ENCODE peak calls at places on chromosomes 13 and 19, in ten cellular contexts. S, G, M, L, F, W, R, N, J and P are unnamed samples.

GRCh38 chr13:21683034-21683733 is 12.3 kb downstream of the FGF9 start:
- DNase-seq in S (no peak), G (no peak), M (no peak), L (no peak), F (no peak), W (no peak), R (no peak), N (no peak), J (peak; percentile 54), P (no peak)

GRCh38 chr19:18894254-18895037 is 1.5 kb downstream of the CERS1 start:
- DNase-seq in S (no peak), G (no peak), M (no peak), L (peak; percentile 58), F (peak; percentile 71), W (no peak), R (peak; percentile 90), N (peak; percentile 68), J (peak; percentile 55), P (no peak)

GRCh38 chr19:20235156-20235555 is 68.1 kb downstream of the ZNF486 start:
- DNase-seq in S (no peak), G (no peak), M (no peak), L (no peak), F (no peak), W (no peak), R (no peak), N (no peak), J (no peak), P (no peak)

GRCh38 chr19:14409157-14410053 is 9.7 kb downstream of the DDX39A start:
- DNase-seq in S (no peak), G (no peak), M (no peak), L (no peak), F (no peak), W (no peak), R (no peak), N (no peak), J (no peak), P (no peak)

GRCh38 chr13:27970382-27971235 is 1.5 kb upstream of the CDX2 start:
- DNase-seq in S (no peak), G (no peak), M (no peak), L (no peak), F (peak; percentile 50), W (no peak), R (no peak), N (no peak), J (no peak), P (no peak)

GRCh38 chr19:54136086-54136863 is 1.3 kb upstream of the CNOT3 start:
- DNase-seq in S (no peak), G (no peak), M (no peak), L (no peak), F (peak; percentile 34), W (no peak), R (no peak), N (peak; percentile 31), J (peak; percentile 14), P (no peak)

GRCh38 chr13:110183925-110184324 is 123.0 kb downstream of the COL4A1 start:
- DNase-seq in S (no peak), G (no peak), M (no peak), L (no peak), F (peak; percentile 31), W (no peak), R (no peak), N (no peak), J (no peak), P (no peak)

GRCh38 chr19:18736415-18737336 is 53.2 kb downstream of the CRTC1 start:
- DNase-seq in S (no peak), G (no peak), M (no peak), L (no peak), F (no peak), W (peak; percentile 56), R (no peak), N (no peak), J (peak; percentile 5), P (peak; percentile 55)

GRCh38 chr19:10430505-10431253 is 10.3 kb downstream of the PDE4A start:
- DNase-seq in S (peak; percentile 86), G (no peak), M (no peak), L (no peak), F (no peak), W (peak; percentile 81), R (no peak), N (peak; percentile 64), J (peak; percentile 43), P (peak; percentile 43)

GRCh38 chr13:102680842-102681725 is 13.8 kb downstream of the METTL21C start:
- DNase-seq in S (no peak), G (peak; percentile 2), M (no peak), L (no peak), F (no peak), W (no peak), R (no peak), N (peak; percentile 11), J (peak; percentile 40), P (no peak)

GRCh38 chr13:110130431-110130830 is 176.5 kb downstream of the COL4A1 start:
- DNase-seq in S (no peak), G (no peak), M (no peak), L (no peak), F (no peak), W (no peak), R (no peak), N (no peak), J (no peak), P (no peak)

GRCh38 chr13:101624210-101624922 is 171.9 kb downstream of the ITGBL1 start:
- DNase-seq in S (no peak), G (no peak), M (no peak), L (no peak), F (no peak), W (no peak), R (no peak), N (no peak), J (peak; percentile 51), P (no peak)

GRCh38 chr13:111451402-111451801 is 131.0 kb downstream of the TEX29 start:
- DNase-seq in S (no peak), G (no peak), M (no peak), L (no peak), F (no peak), W (no peak), R (no peak), N (no peak), J (no peak), P (no peak)

GRCh38 chr19:54967611-54968010 is 1.4 kb downstream of the NLRP2 start:
- DNase-seq in S (no peak), G (no peak), M (no peak), L (no peak), F (no peak), W (no peak), R (no peak), N (no peak), J (no peak), P (no peak)

GRCh38 chr19:48511321-48511731 is 309 bp downstream of the LMTK3 start:
- DNase-seq in S (no peak), G (no peak), M (no peak), L (no peak), F (no peak), W (no peak), R (no peak), N (no peak), J (no peak), P (no peak)

GRCh38 chr19:13208131-13208963 is 58.1 kb downstream of the IER2 start:
- DNase-seq in S (no peak), G (peak; percentile 29), M (peak; percentile 11), L (no peak), F (no peak), W (no peak), R (no peak), N (peak; percentile 85), J (peak; percentile 88), P (peak; percentile 45)

GRCh38 chr19:36918090-36918489 is 2.0 kb downstream of the ZNF568 start:
- DNase-seq in S (no peak), G (no peak), M (no peak), L (no peak), F (no peak), W (no peak), R (no peak), N (no peak), J (no peak), P (no peak)

GRCh38 chr13:59531571-59532091 is 632.1 kb downstream of the DIAPH3 start:
- DNase-seq in S (peak; percentile 89), G (peak; percentile 5), M (peak; percentile 61), L (no peak), F (peak; percentile 58), W (peak; percentile 73), R (peak; percentile 27), N (peak; percentile 93), J (peak; percentile 96), P (peak; percentile 78)

GRCh38 chr13:24254151-24254810 is 55.1 kb upstream of the C1QTNF9 start:
- DNase-seq in S (no peak), G (peak; percentile 62), M (no peak), L (no peak), F (no peak), W (no peak), R (no peak), N (peak; percentile 68), J (peak; percentile 55), P (no peak)

GRCh38 chr19:40642062-40642706 is 41.0 kb downstream of the LTBP4 start:
- DNase-seq in S (no peak), G (no peak), M (no peak), L (no peak), F (no peak), W (no peak), R (no peak), N (no peak), J (no peak), P (no peak)

GRCh38 chr13:42660367-42660965 is 86.5 kb downstream of the TNFSF11 start:
- DNase-seq in S (no peak), G (no peak), M (no peak), L (no peak), F (no peak), W (no peak), R (no peak), N (peak; percentile 54), J (peak; percentile 52), P (no peak)

GRCh38 chr13:34207334-34207733 is 389.4 kb downstream of the RFC3 start:
- DNase-seq in S (peak; percentile 75), G (no peak), M (peak; percentile 33), L (no peak), F (peak; percentile 28), W (no peak), R (no peak), N (peak; percentile 92), J (peak; percentile 70), P (peak; percentile 43)

GRCh38 chr19:15587663-15588062 is 27.4 kb upstream of the CYP4F8 start:
- DNase-seq in S (no peak), G (no peak), M (no peak), L (no peak), F (no peak), W (no peak), R (no peak), N (no peak), J (no peak), P (no peak)